ENCODE peak calls at places on chromosome 1, in four cellular contexts. Z is GM12878, D is HepG2, S is K562. T is an unnamed sample.

GRCh38 chr1:225852413-225853119 is 29.6 kb downstream of the TMEM63A start:
- DNase-seq in S (no peak), D (no peak), Z (no peak), T (no peak)

GRCh38 chr1:22159858-22160257 is 17.0 kb upstream of the WNT4 start:
- DNase-seq in D (no peak), S (no peak), Z (no peak), T (no peak)

GRCh38 chr1:181423301-181423918 is 59.9 kb upstream of the CACNA1E start:
- DNase-seq in Z (no peak), D (peak), S (peak), T (peak)

GRCh38 chr1:204968946-204969345 is 74.1 kb upstream of the CNTN2 start:
- DNase-seq in Z (no peak), D (no peak), S (no peak), T (no peak)

GRCh38 chr1:222240536-222241181 is 307.2 kb downstream of the HHIPL2 start:
- DNase-seq in D (no peak), S (no peak), Z (no peak), T (no peak)

GRCh38 chr1:206735553-206736031 is 35.0 kb upstream of the IL19 start:
- DNase-seq in S (peak), Z (no peak), D (no peak), T (no peak)

GRCh38 chr1:220786057-220786336 is 716 bp upstream of the MTARC1 start:
- DNase-seq in S (no peak), D (no peak), Z (no peak), T (no peak)

GRCh38 chr1:209202826-209203439 is 380.6 kb upstream of the CAMK1G start:
- DNase-seq in S (peak), Z (no peak), D (peak), T (peak)

GRCh38 chr1:31383967-31384366 is 11.1 kb upstream of the FABP3 start:
- DNase-seq in Z (no peak), D (no peak), S (no peak), T (no peak)
- TF ChIP-seq BHLHE40 in Z (no peak), D (no peak), S (no peak), T (no peak)

GRCh38 chr1:8373547-8374270 is 55.8 kb downstream of the SLC45A1 start:
- DNase-seq in S (no peak), D (no peak), Z (no peak), T (no peak)
- TF ChIP-seq SP1 in S (no peak), D (no peak), Z (no peak), T (no peak)

DNA sequence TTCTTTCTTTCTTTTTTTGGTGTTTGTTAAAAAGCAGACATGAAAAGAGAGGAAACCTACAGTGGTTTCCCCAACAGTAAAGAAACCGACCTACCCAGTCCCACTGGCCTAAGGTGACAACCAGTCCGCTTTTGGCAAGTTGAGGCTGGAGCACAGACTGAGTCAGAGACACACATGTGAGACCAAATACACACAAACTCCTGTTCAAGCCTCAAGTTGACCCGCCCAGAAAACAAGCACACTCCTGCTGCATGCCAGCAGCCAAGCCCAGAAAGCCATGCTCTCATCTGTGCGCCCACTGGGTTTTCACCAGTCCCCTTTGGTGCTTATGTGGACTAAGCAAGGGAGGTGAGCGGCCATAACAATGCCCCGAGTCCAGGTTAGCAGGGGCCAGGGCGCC is 64.6 kb upstream of the GPR153 start:
- DNase-seq in D (no peak), Z (no peak), S (no peak), T (no peak)
- TF ChIP-seq FOXK2 in D (no peak), Z (no peak), S (no peak), T (no peak)

DNA sequence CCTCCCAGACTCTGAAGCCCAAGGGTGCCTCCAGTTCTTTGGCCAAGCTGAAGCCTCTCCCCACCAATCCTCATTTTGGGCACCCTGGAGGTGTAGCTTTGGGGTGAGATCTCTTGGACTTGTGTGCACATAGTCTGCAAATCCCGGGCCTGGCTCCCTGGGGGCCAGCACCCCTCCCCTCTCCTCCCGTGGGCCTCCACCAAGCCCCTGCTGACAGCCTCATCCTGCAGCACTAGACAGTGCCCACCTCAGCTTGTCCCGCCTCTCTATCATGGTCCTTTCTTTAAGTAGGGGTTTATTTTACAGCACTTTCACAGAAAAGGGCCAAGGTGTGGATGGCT is 3.2 kb downstream of the GJC2 start:
- DNase-seq in Z (no peak), D (no peak), S (no peak), T (no peak)
- TF ChIP-seq BHLHE40 in Z (no peak), D (no peak), S (no peak), T (no peak)